ENCODE peak calls at places on chromosomes 6 and 20, in seven cellular contexts. W, N, P, G, T, S and E are unnamed samples.

GRCh38 chr20:47352332-47353223 is 3.9 kb downstream of the ZMYND8 start:
- DNase-seq in W (peak), N (no peak), P (no peak), G (peak), T (no peak), S (no peak), E (no peak)

GRCh38 chr20:62980970-62981369 is 25.8 kb downstream of the BHLHE23 start:
- DNase-seq in W (no peak), N (no peak), P (no peak), G (no peak), T (peak), S (no peak), E (peak)

GRCh38 chr20:46767127-46767761 is 57.8 kb downstream of the SLC2A10 start:
- DNase-seq in W (peak), N (no peak), P (no peak), G (peak), T (no peak), S (no peak), E (peak)

GRCh38 chr6:35304299-35304698 is 6.7 kb downstream of the DEF6 start:
- DNase-seq in W (no peak), N (no peak), P (no peak), G (no peak), T (no peak), S (no peak), E (no peak)

GRCh38 chr6:149985506-149985937 is 21.8 kb downstream of the ULBP1 start:
- DNase-seq in W (peak), N (no peak), P (no peak), G (no peak), T (no peak), S (no peak), E (no peak)

GRCh38 chr6:146339716-146340115 is 203.9 kb upstream of the RAB32 start:
- DNase-seq in W (peak), N (no peak), P (peak), G (no peak), T (no peak), S (no peak), E (no peak)

GRCh38 chr6:109687271-109687721 is 3.7 kb downstream of the AK9 start:
- DNase-seq in W (peak), N (peak), P (no peak), G (no peak), T (no peak), S (no peak), E (peak)

GRCh38 chr6:1820165-1820564 is 210.4 kb downstream of the FOXC1 start:
- DNase-seq in W (peak), N (peak), P (no peak), G (no peak), T (no peak), S (no peak), E (no peak)

GRCh38 chr20:24494460-24494920 is 25.1 kb downstream of the SYNDIG1 start:
- DNase-seq in W (no peak), N (no peak), P (no peak), G (no peak), T (no peak), S (no peak), E (no peak)